ENCODE peak calls at places on chromosomes 7 and 10, in seven cellular contexts. N is CD8-positive, alpha-beta T cell; C is right lobe of liver; I is SJSA1; Z is A549; M is cardiac muscle cell; G is heart right ventricle. R is an unnamed sample.
A peak's percentile ranks its signal among the peaks of the same experiment; 100 is the strongest.

GRCh38 chr10:70711911-70712310 is 39.6 kb downstream of the ADAMTS14 start:
- DNase-seq in N (no peak), I (no peak), M (no peak), C (no peak), Z (no peak), G (no peak), R (no peak)

GRCh38 chr7:38716397-38716796 is 85.2 kb upstream of the AMPH start:
- DNase-seq in C (no peak), N (no peak), M (no peak), I (no peak), Z (no peak), G (no peak), R (no peak)

GRCh38 chr7:98051118-98051744 is 55.4 kb upstream of the LMTK2 start:
- DNase-seq in Z (no peak), N (peak; percentile 14), M (no peak), C (no peak), I (peak; percentile 43), G (no peak), R (no peak)

GRCh38 chr7:101121996-101122932 is 4.6 kb upstream of the SERPINE1 start:
- DNase-seq in I (peak; percentile 98), N (no peak), M (peak; percentile 99), G (peak; percentile 87), Z (peak; percentile 95), C (peak; percentile 59), R (peak; percentile 68)

GRCh38 chr10:29982997-29983648 is 76.3 kb downstream of the JCAD start:
- DNase-seq in M (no peak), N (no peak), G (no peak), I (no peak), C (no peak), Z (no peak), R (no peak)

GRCh38 chr7:51019231-51019844 is 236.6 kb upstream of the GRB10 start:
- DNase-seq in C (no peak), I (no peak), Z (no peak), M (peak; percentile 89), G (no peak), N (no peak), R (no peak)

GRCh38 chr7:154302380-154302779 is 250.2 kb downstream of the DPP6 start:
- DNase-seq in C (no peak), M (no peak), Z (no peak), G (no peak), I (no peak), N (no peak), R (no peak)

GRCh38 chr10:27297848-27298524 is 57.4 kb upstream of the ACBD5 start:
- DNase-seq in N (no peak), Z (no peak), I (no peak), G (no peak), M (no peak), C (no peak), R (no peak)

GRCh38 chr10:828191-828590 is 103.3 kb downstream of the LARP4B start:
- DNase-seq in C (no peak), G (no peak), Z (no peak), N (no peak), I (no peak), M (no peak), R (no peak)

GRCh38 chr7:25567430-25567829 is 339.1 kb upstream of the NPVF start:
- DNase-seq in I (no peak), C (no peak), N (no peak), Z (no peak), M (no peak), G (no peak), R (no peak)

GRCh38 chr7:68689087-68689433 is 909.2 kb upstream of the AUTS2 start:
- DNase-seq in G (no peak), Z (no peak), N (no peak), C (no peak), M (no peak), I (no peak), R (no peak)

GRCh38 chr10:5632430-5632829 is 34.0 kb downstream of the ASB13 start:
- DNase-seq in N (no peak), Z (peak; percentile 65), G (no peak), I (no peak), C (peak; percentile 74), M (no peak), R (peak; percentile 70)

GRCh38 chr10:75266945-75267344 is 31.2 kb upstream of the COMTD1 start:
- DNase-seq in Z (no peak), I (no peak), N (no peak), G (no peak), M (no peak), C (no peak), R (no peak)

GRCh38 chr7:22647451-22648257 is 79.3 kb upstream of the IL6 start:
- DNase-seq in Z (no peak), C (no peak), M (peak; percentile 98), I (peak; percentile 74), N (no peak), G (no peak), R (no peak)

GRCh38 chr7:32941181-32941995 is 15.9 kb upstream of the FKBP9 start:
- DNase-seq in Z (no peak), N (no peak), I (no peak), M (no peak), C (no peak), G (no peak), R (no peak)

GRCh38 chr10:1037098-1037497 is 11.4 kb upstream of the IDI2 start:
- DNase-seq in Z (no peak), N (no peak), C (no peak), M (no peak), I (no peak), G (no peak), R (no peak)

GRCh38 chr7:30873207-30873606 is 38.4 kb upstream of the AQP1 start:
- DNase-seq in G (no peak), I (no peak), Z (no peak), M (no peak), C (no peak), N (no peak), R (no peak)
- H3K4me1 ChIP-seq in G (peaks cover 12% of the 10 kb centered on the region), I (no peaks in the 10 kb centered on the region), Z (no peaks in the 10 kb centered on the region), M (no peaks in the 10 kb centered on the region), C (no peaks in the 10 kb centered on the region), N (no peaks in the 10 kb centered on the region), R (peaks cover 15% of the 10 kb centered on the region)

DNA sequence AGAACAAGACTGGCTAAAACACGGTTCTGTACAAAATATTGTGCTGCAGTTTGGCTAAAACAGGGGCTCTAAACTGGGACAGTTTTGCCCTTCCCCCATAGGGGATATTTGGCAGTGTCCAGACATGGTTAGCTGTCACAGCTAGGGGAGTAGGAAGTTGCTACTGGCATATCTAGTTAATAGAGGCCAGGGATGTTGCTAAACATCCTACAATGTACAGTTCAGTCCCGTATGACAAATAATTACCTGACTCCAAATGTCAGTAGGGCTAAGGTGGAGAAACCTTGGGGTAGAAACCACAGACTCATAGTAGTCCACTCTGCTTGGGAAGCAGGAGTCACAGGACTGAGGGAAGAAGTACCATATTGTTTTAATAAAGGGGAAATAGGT is 39.8 kb downstream of the WBP1L start:
- DNase-seq in I (no peak), M (no peak), G (no peak), N (no peak), C (no peak), Z (no peak), R (no peak)
- H3K4me1 ChIP-seq in I (peaks cover 35% of the 10 kb centered on the region), M (peaks cover 44% of the 10 kb centered on the region), G (peaks cover 91% of the 10 kb centered on the region), N (peaks cover 22% of the 10 kb centered on the region), C (peaks cover 12% of the 10 kb centered on the region), Z (peaks cover 6% of the 10 kb centered on the region), R (peaks cover 39% of the 10 kb centered on the region)

GRCh38 chr7:55081067-55081853 is 62.4 kb downstream of the EGFR start:
- DNase-seq in I (no peak), C (no peak), N (no peak), G (no peak), M (peak; percentile 57), Z (no peak), R (no peak)

GRCh38 chr7:55078465-55079372 is 59.9 kb downstream of the EGFR start:
- DNase-seq in I (no peak), Z (peak; percentile 51), G (no peak), N (no peak), C (no peak), M (no peak), R (peak; percentile 55)

GRCh38 chr7:55075464-55075971 is 56.7 kb downstream of the EGFR start:
- DNase-seq in Z (no peak), G (no peak), I (no peak), C (no peak), N (no peak), M (no peak), R (no peak)

GRCh38 chr7:55080000-55080629 is 61.3 kb downstream of the EGFR start:
- DNase-seq in G (no peak), C (no peak), I (no peak), N (no peak), M (no peak), Z (no peak), R (no peak)

GRCh38 chr7:55077581-55078410 is 59.0 kb downstream of the EGFR start:
- DNase-seq in C (peak; percentile 69), I (no peak), Z (no peak), M (no peak), N (no peak), G (no peak), R (no peak)
- H3K4me1 ChIP-seq in C (peaks cover 3% of the 10 kb centered on the region), I (peaks cover 56% of the 10 kb centered on the region), Z (peaks cover 95% of the 10 kb centered on the region), M (no peaks in the 10 kb centered on the region), N (no peaks in the 10 kb centered on the region), G (peaks cover 35% of the 10 kb centered on the region), R (no peaks in the 10 kb centered on the region)

GRCh38 chr10:125011926-125012705 is 70.2 kb downstream of the ZRANB1 start:
- DNase-seq in N (no peak), C (peak; percentile 17), Z (no peak), M (no peak), G (peak; percentile 70), I (peak; percentile 89), R (no peak)
- H3K4me1 ChIP-seq in N (no peaks in the 10 kb centered on the region), C (no peaks in the 10 kb centered on the region), Z (no peaks in the 10 kb centered on the region), M (no peaks in the 10 kb centered on the region), G (peaks cover 62% of the 10 kb centered on the region), I (peaks cover 27% of the 10 kb centered on the region), R (peaks cover 35% of the 10 kb centered on the region)

GRCh38 chr7:90894122-90894521 is 298.0 kb downstream of the CDK14 start:
- DNase-seq in I (no peak), M (no peak), C (no peak), Z (no peak), G (no peak), N (no peak), R (no peak)

GRCh38 chr7:90891529-90891928 is 295.4 kb downstream of the CDK14 start:
- DNase-seq in I (no peak), G (no peak), C (no peak), Z (no peak), N (no peak), M (no peak), R (no peak)

GRCh38 chr7:90889644-90890043 is 293.5 kb downstream of the CDK14 start:
- DNase-seq in Z (no peak), C (no peak), G (no peak), N (no peak), I (no peak), M (peak; percentile 32), R (no peak)

GRCh38 chr7:90889210-90889609 is 293.1 kb downstream of the CDK14 start:
- DNase-seq in Z (no peak), G (no peak), I (no peak), C (no peak), M (no peak), N (no peak), R (no peak)

DNA sequence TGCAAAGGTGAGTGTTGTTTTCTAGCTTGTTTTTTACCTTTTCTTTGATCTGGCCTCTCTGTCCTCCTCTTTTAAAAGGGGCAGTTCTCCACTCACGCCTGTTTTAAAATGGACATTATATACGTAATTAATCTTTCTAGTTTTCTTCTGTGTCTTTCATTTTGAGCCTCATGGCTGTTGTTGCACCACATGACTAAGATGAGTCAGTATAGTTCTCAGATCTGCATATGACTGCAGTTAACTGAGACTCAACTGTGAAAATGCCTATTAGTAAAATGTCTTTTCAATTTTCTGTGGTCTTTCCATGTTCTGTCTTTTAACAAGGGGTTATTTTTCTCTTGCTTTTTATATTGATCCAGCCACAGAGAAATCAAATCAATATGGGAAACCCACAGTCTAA is 296.1 kb downstream of the CDK14 start:
- DNase-seq in C (no peak), N (no peak), Z (no peak), M (peak; percentile 20), G (no peak), I (no peak), R (no peak)
- H3K4me1 ChIP-seq in C (no peaks in the 10 kb centered on the region), N (no peaks in the 10 kb centered on the region), Z (no peaks in the 10 kb centered on the region), M (no peaks in the 10 kb centered on the region), G (no peaks in the 10 kb centered on the region), I (no peaks in the 10 kb centered on the region), R (no peaks in the 10 kb centered on the region)

R was measured in lung.